ENCODE peak calls at places on chromosomes 4 and X, in five cellular contexts. Y, U, P, F and V are unnamed samples.

GRCh38 chrX:107167163-107167921 is 38.9 kb downstream of the NUP62CL start:
- DNase-seq in Y (no peak), U (no peak), P (no peak), F (no peak), V (no peak)

GRCh38 chr4:100147198-100147597 is 43.1 kb downstream of the DDIT4L start:
- DNase-seq in Y (no peak), U (no peak), P (no peak), F (no peak), V (no peak)

GRCh38 chr4:137599766-137600165 is 67.5 kb upstream of the PCDH18 start:
- DNase-seq in Y (no peak), U (no peak), P (no peak), F (no peak), V (no peak)

GRCh38 chrX:9282325-9282724 is 182.5 kb upstream of the TBL1X start:
- DNase-seq in Y (no peak), U (no peak), P (no peak), F (no peak), V (no peak)

GRCh38 chrX:46039526-46039925 is 505.7 kb downstream of the ZNF674 start:
- DNase-seq in Y (no peak), U (no peak), P (no peak), F (no peak), V (no peak)

GRCh38 chrX:96181571-96181970 is 503.1 kb upstream of the DIAPH2 start:
- DNase-seq in Y (no peak), U (no peak), P (no peak), F (no peak), V (no peak)

GRCh38 chr4:7859350-7859749 is 80.3 kb downstream of the AFAP1 start:
- DNase-seq in Y (no peak), U (no peak), P (no peak), F (no peak), V (no peak)

GRCh38 chr4:10253765-10254164 is 137.2 kb upstream of the WDR1 start:
- DNase-seq in Y (no peak), U (no peak), P (no peak), F (no peak), V (no peak)

GRCh38 chrX:153854702-153855101 is 24.4 kb upstream of the PDZD4 start:
- DNase-seq in Y (no peak), U (no peak), P (no peak), F (no peak), V (no peak)

GRCh38 chrX:108732630-108733321 is 3.6 kb downstream of the IRS4 start:
- DNase-seq in Y (no peak), U (no peak), P (no peak), F (no peak), V (no peak)

GRCh38 chr4:84498203-84499026 is 677 bp downstream of the NKX6-1 start:
- DNase-seq in Y (no peak), U (no peak), P (no peak), F (no peak), V (no peak)

GRCh38 chrX:119376312-119376711 is 22.8 kb upstream of the SLC25A43 start:
- DNase-seq in Y (no peak), U (no peak), P (no peak), F (no peak), V (no peak)

GRCh38 chrX:96611619-96612362 is 72.9 kb upstream of the DIAPH2 start:
- DNase-seq in Y (no peak), U (no peak), P (no peak), F (no peak), V (no peak)

GRCh38 chr4:110165382-110166285 is 32.8 kb downstream of the ELOVL6 start:
- DNase-seq in Y (no peak), U (no peak), P (no peak), F (no peak), V (no peak)

GRCh38 chr4:108783666-108784463 is 21.0 kb upstream of the ETNPPL start:
- DNase-seq in Y (no peak), U (no peak), P (no peak), F (no peak), V (no peak)

GRCh38 chrX:14356401-14356800 is 172.9 kb upstream of the GLRA2 start:
- DNase-seq in Y (no peak), U (no peak), P (no peak), F (no peak), V (no peak)

GRCh38 chr4:35102111-35102510 is 1142.2 kb downstream of the ARAP2 start:
- DNase-seq in Y (no peak), U (no peak), P (no peak), F (no peak), V (no peak)

GRCh38 chr4:88465653-88466192 is 8.8 kb downstream of the HERC5 start:
- DNase-seq in Y (no peak), U (no peak), P (no peak), F (no peak), V (no peak)

GRCh38 chrX:120242807-120243206 is 7.8 kb upstream of the ZBTB33 start:
- DNase-seq in Y (no peak), U (no peak), P (no peak), F (no peak), V (no peak)

GRCh38 chr4:121898150-121898549 is 27.9 kb upstream of the BBS7 start:
- DNase-seq in Y (no peak), U (no peak), P (no peak), F (no peak), V (no peak)

GRCh38 chrX:108167211-108167872 is 75.8 kb downstream of the ATG4A start:
- DNase-seq in Y (no peak), U (no peak), P (no peak), F (no peak), V (no peak)

GRCh38 chr4:183971938-183972490 is 66.9 kb downstream of the STOX2 start:
- DNase-seq in Y (no peak), U (no peak), P (no peak), F (no peak), V (no peak)

GRCh38 chr4:123090886-123091285 is 168.5 kb upstream of the NUDT6 start:
- DNase-seq in Y (no peak), U (no peak), P (no peak), F (no peak), V (no peak)

GRCh38 chr4:123092603-123093002 is 170.2 kb upstream of the NUDT6 start:
- DNase-seq in Y (no peak), U (no peak), P (no peak), F (no peak), V (no peak)

GRCh38 chr4:123093247-123093646 is 170.8 kb upstream of the NUDT6 start:
- DNase-seq in Y (no peak), U (no peak), P (no peak), F (no peak), V (no peak)

DNA sequence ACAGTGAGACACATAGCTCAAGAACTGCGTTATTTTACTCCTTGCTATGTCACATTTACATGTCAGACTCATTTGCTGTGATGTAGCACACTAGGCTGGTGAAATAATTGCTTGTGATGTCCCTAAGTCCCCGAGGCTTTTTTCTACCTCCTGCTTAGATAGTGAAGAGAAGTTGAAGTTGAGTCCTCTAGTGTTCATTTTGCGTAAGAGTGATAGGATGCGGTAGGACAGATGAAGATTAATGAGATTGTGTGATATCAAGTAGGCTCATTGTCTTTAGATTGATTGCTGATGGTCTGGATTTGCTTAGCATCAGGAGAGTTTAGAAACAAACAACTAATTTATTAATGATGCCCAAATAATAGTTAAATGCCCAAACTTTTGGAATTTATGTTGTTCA is 173.6 kb upstream of the NUDT6 start:
- DNase-seq in Y (no peak), U (no peak), P (no peak), F (no peak), V (no peak)
- TF ChIP-seq CTCF in Y (no peak), U (no peak), P (peak; percentile 60), F (no peak), V (no peak)

GRCh38 chr4:67549123-67549522 is 3.8 kb upstream of the CENPC start:
- DNase-seq in Y (no peak), U (no peak), P (no peak), F (no peak), V (no peak)
- TF ChIP-seq CTCF in Y (no peak), U (peak; percentile 6), P (peak; percentile 41), F (peak; percentile 55), V (peak; percentile 67)

GRCh38 chrX:129116651-129117050 is 406.6 kb downstream of the SMARCA1 start:
- DNase-seq in Y (no peak), U (no peak), P (no peak), F (no peak), V (no peak)
- TF ChIP-seq CTCF in Y (no peak), U (no peak), P (peak; percentile 6), F (no peak), V (peak; percentile 35)

DNA sequence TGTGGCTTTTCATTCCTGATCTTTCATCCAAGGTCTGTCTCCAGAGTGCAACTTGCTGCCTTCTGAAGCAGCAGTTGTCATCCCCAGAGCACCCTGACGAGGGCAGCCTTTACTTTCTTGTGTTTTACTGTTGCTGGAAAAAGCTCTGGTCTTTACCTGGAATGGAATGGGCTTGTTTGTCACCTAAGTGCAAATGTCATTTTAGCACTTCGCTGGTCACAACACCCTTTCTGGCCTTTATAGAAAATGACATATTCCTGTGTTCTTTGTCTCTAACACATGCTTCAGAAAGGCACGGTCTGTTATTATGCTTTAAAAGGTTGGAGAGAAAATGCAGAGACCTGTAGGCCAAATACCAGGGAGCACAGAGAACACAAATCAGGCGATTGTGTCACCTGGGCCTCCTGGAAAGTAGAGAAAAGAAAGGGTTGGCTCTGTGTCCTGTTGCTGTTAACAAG is 332.7 kb upstream of the IGFBP7 start:
- DNase-seq in Y (peak; percentile 56), U (no peak), P (peak; percentile 39), F (no peak), V (peak; percentile 31)
- TF ChIP-seq CTCF in Y (peak; percentile 47), U (no peak), P (peak; percentile 79), F (no peak), V (peak; percentile 90)

GRCh38 chr4:159232465-159233106 is 129.7 kb downstream of the RAPGEF2 start:
- DNase-seq in Y (no peak), U (no peak), P (no peak), F (no peak), V (no peak)

GRCh38 chr4:159229164-159229563 is 126.3 kb downstream of the RAPGEF2 start:
- DNase-seq in Y (no peak), U (no peak), P (no peak), F (no peak), V (no peak)

GRCh38 chr4:159224412-159224811 is 121.5 kb downstream of the RAPGEF2 start:
- DNase-seq in Y (no peak), U (no peak), P (no peak), F (no peak), V (no peak)

GRCh38 chr4:159227378-159227777 is 124.5 kb downstream of the RAPGEF2 start:
- DNase-seq in Y (no peak), U (no peak), P (no peak), F (no peak), V (no peak)

DNA sequence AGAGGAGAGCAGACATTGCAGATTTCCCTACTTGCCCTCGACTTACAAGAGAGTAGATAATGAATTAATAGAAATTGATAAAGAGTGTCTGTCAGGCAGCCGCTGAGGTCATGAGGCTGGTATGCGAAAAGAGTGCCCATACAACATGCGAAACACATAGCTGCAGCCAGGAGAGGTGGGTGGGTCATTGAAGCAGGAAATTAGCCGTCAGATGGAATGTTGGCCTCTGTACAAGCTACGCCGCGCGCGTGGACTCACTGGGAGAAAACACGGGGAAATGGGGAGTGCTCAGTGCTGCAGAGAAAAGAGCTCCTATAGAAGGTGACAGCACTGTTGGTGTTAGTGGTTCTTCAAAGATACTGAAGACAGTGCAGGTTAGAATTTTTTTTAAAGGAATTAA is 125.1 kb downstream of the RAPGEF2 start:
- DNase-seq in Y (peak; percentile 80), U (peak; percentile 81), P (no peak), F (no peak), V (no peak)
- TF ChIP-seq CTCF in Y (peak; percentile 17), U (no peak), P (no peak), F (no peak), V (no peak)